ENCODE peak calls at places on chromosomes 12 and 14, in seven cellular contexts. J is colonic mucosa; B is HCT116; F is cardiac fibroblast; O is fibroblast of the aortic adventitia; M is AG09309; Q is CD8-positive, alpha-beta T cell. I is an unnamed sample.

GRCh38 chr12:105474672-105475071 is 144.2 kb downstream of the C12orf75 start:
- DNase-seq in J (no peak), B (no peak), F (peak), O (no peak), M (no peak), Q (no peak), I (no peak)

GRCh38 chr12:108846320-108846719 is 11.1 kb downstream of the SSH1 start:
- DNase-seq in J (no peak), B (no peak), F (peak), O (peak), M (no peak), Q (no peak), I (no peak)

GRCh38 chr14:39396448-39396847 is 35.8 kb downstream of the FBXO33 start:
- DNase-seq in J (no peak), B (no peak), F (peak), O (peak), M (no peak), Q (no peak), I (no peak)

GRCh38 chr14:85316701-85317100 is 213.2 kb upstream of the FLRT2 start:
- DNase-seq in J (no peak), B (no peak), F (no peak), O (no peak), M (no peak), Q (no peak), I (no peak)

GRCh38 chr12:98470469-98471082 is 44.8 kb upstream of the TMPO start:
- DNase-seq in J (no peak), B (no peak), F (peak), O (no peak), M (no peak), Q (no peak), I (no peak)

GRCh38 chr12:19236656-19237055 is 107.1 kb downstream of the PLEKHA5 start:
- DNase-seq in J (no peak), B (no peak), F (peak), O (peak), M (no peak), Q (peak), I (no peak)

GRCh38 chr12:55847603-55848329 is 5.0 kb upstream of the MMP19 start:
- DNase-seq in J (peak), B (no peak), F (peak), O (peak), M (peak), Q (no peak), I (no peak)

GRCh38 chr12:38159591-38160317 is 156.8 kb upstream of the ALG10B start:
- DNase-seq in J (no peak), B (no peak), F (no peak), O (no peak), M (no peak), Q (no peak), I (no peak)

GRCh38 chr12:95974358-95974757 is 21.8 kb downstream of the HAL start:
- DNase-seq in J (no peak), B (no peak), F (no peak), O (no peak), M (no peak), Q (no peak), I (no peak)

GRCh38 chr12:25322918-25323773 is 72.4 kb upstream of the KRAS start:
- DNase-seq in J (no peak), B (no peak), F (peak), O (peak), M (no peak), Q (no peak), I (no peak)

GRCh38 chr12:30100736-30101135 is 317.0 kb upstream of the TMTC1 start:
- DNase-seq in J (no peak), B (no peak), F (no peak), O (peak), M (no peak), Q (no peak), I (no peak)

GRCh38 chr14:70660967-70661871 is 19.5 kb downstream of the TTC9 start:
- DNase-seq in J (peak), B (no peak), F (no peak), O (no peak), M (no peak), Q (peak), I (peak)
- TF ChIP-seq CTCF in J (no peak), B (no peak), F (no peak), O (no peak), M (no peak), Q (no peak), I (peak)

GRCh38 chr14:100644784-100645183 is 57.6 kb upstream of the BEGAIN start:
- DNase-seq in J (no peak), B (no peak), F (no peak), O (no peak), M (no peak), Q (no peak), I (no peak)

GRCh38 chr14:100648474-100649172 is 61.4 kb upstream of the BEGAIN start:
- DNase-seq in J (peak), B (no peak), F (no peak), O (no peak), M (no peak), Q (no peak), I (no peak)

GRCh38 chr14:100644383-100644782 is 57.2 kb upstream of the BEGAIN start:
- DNase-seq in J (no peak), B (no peak), F (no peak), O (no peak), M (no peak), Q (no peak), I (no peak)

GRCh38 chr14:100645200-100645985 is 58.2 kb upstream of the BEGAIN start:
- DNase-seq in J (peak), B (peak), F (peak), O (peak), M (no peak), Q (peak), I (peak)

GRCh38 chr14:100645986-100646314 is 58.7 kb upstream of the BEGAIN start:
- DNase-seq in J (no peak), B (no peak), F (no peak), O (no peak), M (no peak), Q (no peak), I (no peak)
- TF ChIP-seq CTCF in J (peak), B (no peak), F (no peak), O (no peak), M (no peak), Q (peak), I (no peak)

GRCh38 chr12:5160827-5161226 is 117.1 kb downstream of the KCNA5 start:
- DNase-seq in J (no peak), B (no peak), F (no peak), O (no peak), M (no peak), Q (no peak), I (no peak)

GRCh38 chr12:5154091-5154490 is 110.4 kb downstream of the KCNA5 start:
- DNase-seq in J (no peak), B (no peak), F (no peak), O (no peak), M (no peak), Q (no peak), I (no peak)

GRCh38 chr12:5155866-5156265 is 112.2 kb downstream of the KCNA5 start:
- DNase-seq in J (no peak), B (no peak), F (no peak), O (no peak), M (no peak), Q (no peak), I (no peak)
- TF ChIP-seq CTCF in J (no peak), B (no peak), F (no peak), O (no peak), M (no peak), Q (no peak), I (no peak)

GRCh38 chr12:13204428-13204827 is 7.9 kb downstream of the EMP1 start:
- DNase-seq in J (no peak), B (no peak), F (peak), O (peak), M (no peak), Q (no peak), I (peak)

GRCh38 chr12:13206560-13206897 is 10.0 kb downstream of the EMP1 start:
- DNase-seq in J (no peak), B (no peak), F (no peak), O (no peak), M (no peak), Q (no peak), I (no peak)

GRCh38 chr12:13203028-13203922 is 6.7 kb downstream of the EMP1 start:
- DNase-seq in J (no peak), B (no peak), F (peak), O (peak), M (no peak), Q (no peak), I (no peak)

GRCh38 chr12:13208533-13209278 is 12.2 kb downstream of the EMP1 start:
- DNase-seq in J (no peak), B (no peak), F (peak), O (peak), M (no peak), Q (no peak), I (no peak)

DNA sequence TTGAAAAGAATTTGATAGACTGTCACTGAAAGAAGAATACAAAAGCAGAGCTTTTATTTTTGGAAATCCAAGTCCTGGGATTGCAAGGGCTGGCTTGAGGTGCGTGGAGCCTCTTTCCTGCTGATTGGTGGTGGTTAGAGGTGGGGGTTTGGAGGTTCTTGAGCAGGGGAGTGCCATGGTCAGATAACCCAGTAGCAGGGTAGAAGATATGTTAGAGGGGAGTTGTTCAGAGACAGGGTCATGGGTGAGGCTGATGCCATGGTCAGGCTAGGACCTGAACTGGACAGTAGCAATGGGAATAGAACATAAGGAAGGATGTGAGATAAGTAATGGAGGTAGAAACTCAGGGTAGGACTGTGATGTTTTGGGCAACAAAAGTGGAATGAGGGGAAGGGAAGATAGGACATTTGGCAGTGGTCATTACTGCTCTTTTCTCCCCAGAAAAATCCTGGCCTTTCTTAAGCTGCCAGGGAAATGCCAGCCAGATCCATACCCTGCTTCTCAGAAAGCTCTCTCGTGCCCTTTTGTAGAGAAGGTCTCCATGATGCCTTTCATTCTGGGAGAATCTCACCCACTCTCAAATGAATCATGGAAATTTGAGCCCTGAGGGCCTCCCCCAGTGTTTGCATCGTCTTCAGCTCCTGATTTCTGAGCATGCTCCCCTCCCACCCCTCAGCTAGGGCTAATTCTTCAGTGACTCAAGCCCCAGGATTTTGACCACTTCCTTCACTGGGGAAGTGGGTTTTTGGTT is 9.5 kb downstream of the EMP1 start:
- DNase-seq in J (no peak), B (peak), F (peak), O (peak), M (peak), Q (no peak), I (peak)
- TF ChIP-seq CTCF in J (no peak), B (no peak), F (no peak), O (no peak), M (no peak), Q (no peak), I (no peak)

GRCh38 chr12:94725375-94726168 is 75.2 kb upstream of the TMCC3 start:
- DNase-seq in J (peak), B (peak), F (peak), O (peak), M (peak), Q (no peak), I (peak)
- TF ChIP-seq CTCF in J (peak), B (peak), F (peak), O (peak), M (peak), Q (no peak), I (no peak)

GRCh38 chr12:49631336-49631907 is 8.1 kb downstream of the PRPF40B start:
- DNase-seq in J (peak), B (no peak), F (no peak), O (no peak), M (no peak), Q (no peak), I (no peak)
- TF ChIP-seq CTCF in J (no peak), B (peak), F (no peak), O (no peak), M (no peak), Q (no peak), I (no peak)

GRCh38 chr12:65988596-65988995 is 142.0 kb downstream of the LLPH start:
- DNase-seq in J (no peak), B (no peak), F (no peak), O (no peak), M (no peak), Q (no peak), I (no peak)

GRCh38 chr12:65986047-65986446 is 144.5 kb downstream of the LLPH start:
- DNase-seq in J (no peak), B (no peak), F (peak), O (no peak), M (no peak), Q (no peak), I (no peak)

DNA sequence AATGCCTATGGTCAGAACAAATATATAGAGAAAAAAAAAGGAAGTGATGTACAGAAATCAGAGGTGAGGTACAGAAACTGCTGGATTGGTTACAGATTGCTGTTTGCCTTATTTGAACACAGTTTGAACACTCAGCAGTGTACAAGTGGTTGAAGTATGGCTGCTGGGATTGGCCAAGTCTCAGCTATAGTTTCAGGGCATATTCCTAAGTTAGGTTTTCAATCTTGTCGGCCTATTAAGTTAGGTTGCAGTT is 146.4 kb downstream of the LLPH start:
- DNase-seq in J (no peak), B (no peak), F (no peak), O (no peak), M (no peak), Q (no peak), I (no peak)
- TF ChIP-seq CTCF in J (no peak), B (no peak), F (no peak), O (no peak), M (no peak), Q (no peak), I (no peak)

I was measured in Calu3.